ENCODE peak calls at places on chromosomes 2 and 18, in four cellular contexts. W, N, A and K are unnamed samples.

GRCh38 chr2:59301466-59302402 is 1060.6 kb upstream of the FANCL start:
- DNase-seq in W (peak; percentile 85), N (peak; percentile 31), A (peak; percentile 74), K (peak; percentile 49)

GRCh38 chr2:199842631-199843030 is 8.4 kb downstream of the FTCDNL1 start:
- DNase-seq in W (no peak), N (no peak), A (no peak), K (no peak)

GRCh38 chr2:120939595-120940318 is 204.1 kb downstream of the GLI2 start:
- DNase-seq in W (no peak), N (no peak), A (peak; percentile 86), K (peak; percentile 90)

GRCh38 chr2:241958818-241959545 is 89.5 kb downstream of the RTP5 start:
- DNase-seq in W (no peak), N (no peak), A (no peak), K (no peak)

GRCh38 chr2:207768891-207769596 is 662 bp downstream of the FZD5 start:
- DNase-seq in W (peak; percentile 79), N (no peak), A (peak; percentile 35), K (peak; percentile 54)

GRCh38 chr2:10841547-10842219 is 29.1 kb upstream of the PDIA6 start:
- DNase-seq in W (no peak), N (no peak), A (no peak), K (no peak)

GRCh38 chr2:109513749-109514588 is 99.8 kb downstream of the SEPTIN10 start:
- DNase-seq in W (no peak), N (no peak), A (peak; percentile 88), K (peak; percentile 97)

GRCh38 chr2:29305762-29306161 is 190.5 kb downstream of the CLIP4 start:
- DNase-seq in W (no peak), N (no peak), A (no peak), K (no peak)

GRCh38 chr2:117972466-117973123 is 41.3 kb downstream of the CCDC93 start:
- DNase-seq in W (no peak), N (no peak), A (peak; percentile 78), K (peak; percentile 41)

GRCh38 chr2:7672027-7672684 is 754.9 kb downstream of the RNF144A start:
- DNase-seq in W (peak; percentile 96), N (peak; percentile 73), A (peak; percentile 41), K (peak; percentile 14)

GRCh38 chr2:73249636-73250035 is 15.5 kb downstream of the CCT7 start:
- DNase-seq in W (no peak), N (no peak), A (no peak), K (no peak)

GRCh38 chr2:174012347-174013309 is 47.5 kb upstream of the SP3 start:
- DNase-seq in W (peak; percentile 90), N (peak; percentile 63), A (peak; percentile 86), K (peak; percentile 60)

GRCh38 chr2:169828141-169828811 is 1.0 kb downstream of the UBR3 start:
- DNase-seq in W (peak; percentile 66), N (no peak), A (peak; percentile 50), K (peak; percentile 16)

GRCh38 chr2:42905341-42906114 is 113.1 kb upstream of the HAAO start:
- DNase-seq in W (peak; percentile 63), N (no peak), A (peak; percentile 61), K (peak; percentile 62)

GRCh38 chr2:129619471-129619870 is 360.0 kb upstream of the RAB6C start:
- DNase-seq in W (peak; percentile 72), N (no peak), A (no peak), K (no peak)

GRCh38 chr2:60735496-60736250 is 20.4 kb upstream of the PAPOLG start:
- DNase-seq in W (peak; percentile 77), N (no peak), A (no peak), K (no peak)

GRCh38 chr18:13565228-13565627 is 161.1 kb downstream of the FAM210A start:
- DNase-seq in W (no peak), N (no peak), A (no peak), K (no peak)

GRCh38 chr18:70333757-70334156 is 44.9 kb downstream of the SOCS6 start:
- DNase-seq in W (no peak), N (no peak), A (peak; percentile 85), K (peak; percentile 99)

GRCh38 chr18:5417342-5417741 is 121.8 kb upstream of the ZBTB14 start:
- DNase-seq in W (no peak), N (no peak), A (peak; percentile 34), K (peak; percentile 8)

GRCh38 chr18:50401888-50402287 is 27.0 kb downstream of the SKA1 start:
- DNase-seq in W (peak; percentile 86), N (peak; percentile 76), A (peak; percentile 54), K (peak; percentile 38)

GRCh38 chr2:159251296-159252173 is 35.0 kb downstream of the WDSUB1 start:
- DNase-seq in W (no peak), N (no peak), A (no peak), K (no peak)

DNA sequence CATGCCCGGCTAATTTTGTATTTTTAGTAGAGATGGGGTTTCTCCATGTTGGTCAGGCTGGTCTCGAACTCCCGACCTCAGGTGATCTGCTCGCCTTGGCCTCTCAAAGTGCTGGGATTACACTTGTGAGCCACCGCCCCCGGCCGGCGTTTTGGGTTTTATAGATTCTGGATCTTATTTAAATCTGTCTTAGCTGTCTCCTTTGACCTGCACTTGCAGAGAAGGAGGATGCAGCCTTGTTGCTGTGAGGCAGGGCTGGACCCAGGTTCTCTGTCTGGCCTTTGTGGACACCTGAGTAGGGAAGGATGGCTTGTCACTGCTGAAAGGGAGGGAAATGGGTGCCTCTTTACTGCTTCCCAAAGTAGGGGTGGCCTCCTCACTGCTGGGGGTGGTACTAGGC is 83.0 kb upstream of the HS6ST1 start:
- DNase-seq in W (peak; percentile 20), N (peak; percentile 24), A (no peak), K (no peak)
- TF ChIP-seq CTCF in W (no peak), N (no peak), A (no peak), K (no peak)

GRCh38 chr2:190717306-190717705 is 68.4 kb downstream of the NAB1 start:
- DNase-seq in W (no peak), N (no peak), A (no peak), K (no peak)

GRCh38 chr2:190717764-190718651 is 69.1 kb downstream of the NAB1 start:
- DNase-seq in W (no peak), N (no peak), A (no peak), K (no peak)

GRCh38 chr2:190718652-190719526 is 70.0 kb downstream of the NAB1 start:
- DNase-seq in W (no peak), N (peak; percentile 41), A (peak; percentile 65), K (peak; percentile 75)

GRCh38 chr2:190714958-190715357 is 66.1 kb downstream of the NAB1 start:
- DNase-seq in W (no peak), N (no peak), A (no peak), K (peak; percentile 25)

GRCh38 chr2:190716176-190716807 is 67.4 kb downstream of the NAB1 start:
- DNase-seq in W (no peak), N (no peak), A (no peak), K (peak; percentile 40)
- H3K4me3 ChIP-seq in W (peak overlapping the region; percentile 31), N (no peak overlapping the region), A (no peak overlapping the region), K (no peak overlapping the region)

GRCh38 chr2:172427990-172428840 is 829 bp downstream of the ITGA6 start:
- DNase-seq in W (peak; percentile 83), N (peak; percentile 73), A (no peak), K (no peak)
- TF ChIP-seq CTCF in W (peak; percentile 58), N (peak; percentile 15), A (no peak), K (peak; percentile 10)

DNA sequence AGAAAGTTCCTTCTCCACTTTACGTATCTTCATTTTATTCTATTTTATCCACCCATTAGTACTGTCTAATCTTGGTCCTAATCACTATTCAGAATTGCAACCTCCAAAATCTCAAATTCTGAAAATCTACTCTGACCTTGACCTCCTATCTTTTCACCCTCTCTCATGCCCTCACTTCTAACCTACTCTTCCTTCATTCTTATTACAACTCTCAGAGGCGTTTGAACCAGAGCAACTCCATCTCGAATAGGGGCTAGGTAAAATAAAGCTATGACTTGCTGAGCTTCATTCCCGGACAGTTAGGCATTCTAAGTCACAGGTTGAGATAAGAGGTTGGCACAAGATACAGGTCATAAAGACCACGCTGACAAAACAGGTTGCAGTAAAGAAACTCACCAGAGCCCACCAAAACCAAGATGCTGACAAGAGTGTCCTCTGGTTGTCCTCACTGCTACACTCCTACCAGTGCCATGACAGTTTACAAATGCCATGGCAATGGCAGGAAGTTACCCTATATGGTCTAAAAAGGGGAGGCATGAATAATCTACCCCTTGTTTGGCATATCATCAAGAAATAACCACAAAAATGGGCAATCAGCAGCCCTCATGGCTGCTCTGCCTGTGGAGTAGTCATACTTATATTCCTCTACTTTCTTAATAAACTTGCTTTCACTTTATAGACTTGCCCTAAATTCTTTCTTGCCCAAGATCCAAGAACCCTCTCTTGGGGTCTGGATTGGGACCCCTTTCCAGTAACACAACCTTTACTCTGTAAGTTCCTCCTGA is 11.4 kb downstream of the CCDC88A start:
- DNase-seq in W (no peak), N (no peak), A (peak; percentile 63), K (peak; percentile 61)
- H3K4me3 ChIP-seq in W (no peak overlapping the region), N (no peak overlapping the region), A (no peak overlapping the region), K (peak overlapping the region; percentile 33)

GRCh38 chr2:46230115-46230571 is 67.1 kb upstream of the EPAS1 start:
- DNase-seq in W (peak; percentile 80), N (no peak), A (no peak), K (no peak)
- TF ChIP-seq CTCF in W (peak; percentile 41), N (no peak), A (no peak), K (no peak)

GRCh38 chr2:181313845-181314244 is 143.3 kb upstream of the ITGA4 start:
- DNase-seq in W (no peak), N (no peak), A (no peak), K (no peak)
- H3K4me3 ChIP-seq in W (no peak overlapping the region), N (no peak overlapping the region), A (no peak overlapping the region), K (no peak overlapping the region)

GRCh38 chr2:133568172-133568571 is at the start of gene NCKAP5:
- DNase-seq in W (peak; percentile 64), N (peak; percentile 49), A (peak; percentile 41), K (peak; percentile 59)
- TF ChIP-seq CTCF in W (peak; percentile 46), N (no peak), A (peak; percentile 31), K (peak; percentile 49)

DNA sequence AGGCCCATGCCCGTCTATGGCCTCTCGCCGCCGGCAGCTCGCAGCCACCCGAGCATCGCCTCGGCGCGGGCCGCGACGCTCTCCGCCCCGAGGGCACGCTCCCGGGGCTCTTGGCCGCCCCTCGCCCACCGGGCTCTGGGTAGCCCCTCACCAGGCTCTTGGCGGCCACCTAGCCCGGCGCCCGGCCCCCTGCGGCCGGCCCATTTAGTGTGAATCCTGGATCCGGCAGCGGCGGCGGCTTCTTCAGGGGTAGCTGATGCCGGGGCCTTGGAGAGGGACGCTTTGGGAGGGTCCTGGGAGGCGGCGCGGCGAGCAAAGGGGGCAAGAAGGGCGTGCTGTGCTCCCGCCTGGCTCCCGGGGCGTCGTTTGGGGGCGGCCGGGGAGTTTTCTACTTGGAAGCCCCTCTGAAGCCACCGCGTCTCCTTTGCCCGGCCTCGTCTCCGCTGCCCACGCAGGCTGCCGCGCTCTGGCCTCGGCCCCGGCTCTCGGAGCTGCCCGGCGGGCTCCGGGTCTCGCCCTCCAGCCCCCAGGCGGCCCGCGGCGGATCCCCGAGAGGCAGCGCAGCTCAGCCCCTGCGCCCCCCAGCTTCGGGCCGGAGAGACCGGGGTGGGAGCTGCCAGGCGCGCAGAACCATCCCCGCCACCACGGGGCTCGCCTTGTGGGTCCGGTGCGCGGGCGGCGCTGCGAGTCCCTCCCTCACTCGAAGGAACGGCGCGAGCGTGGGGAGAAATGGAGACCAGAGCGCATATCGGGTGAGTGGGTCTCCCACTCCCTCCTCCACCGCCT is 521 bp downstream of the PIEZO2 start:
- DNase-seq in W (peak; percentile 77), N (no peak), A (no peak), K (no peak)
- H3K4me3 ChIP-seq in W (peak overlapping the region; percentile 79), N (peak overlapping the region; percentile 58), A (peak overlapping the region; percentile 56), K (no peak overlapping the region)